ENCODE peak calls at places on chromosomes 5 and 9, in four cellular contexts. C, B, T and G are unnamed samples.
A peak's percentile ranks its signal among the peaks of the same experiment; 100 is the strongest.

GRCh38 chr5:146805099-146805498 is 73.5 kb downstream of the PPP2R2B start:
- DNase-seq in C (no peak), B (no peak), T (no peak), G (peak; percentile 62)

GRCh38 chr9:103041961-103042360 is 46.8 kb downstream of the CYLC2 start:
- DNase-seq in C (no peak), B (no peak), T (no peak), G (no peak)

GRCh38 chr5:177306674-177307543 is 3.3 kb downstream of the PRELID1 start:
- DNase-seq in C (no peak), B (no peak), T (no peak), G (peak; percentile 67)

GRCh38 chr9:21070171-21070571 is 7.6 kb downstream of the IFNB1 start:
- DNase-seq in C (no peak), B (no peak), T (no peak), G (peak; percentile 49)

GRCh38 chr9:3330792-3331420 is 194.9 kb downstream of the RFX3 start:
- DNase-seq in C (no peak), B (no peak), T (no peak), G (no peak)

GRCh38 chr5:110478899-110479298 is 247.6 kb downstream of the TMEM232 start:
- DNase-seq in C (no peak), B (no peak), T (no peak), G (no peak)

GRCh38 chr5:14880688-14881087 is 9.1 kb upstream of the ANKH start:
- DNase-seq in C (peak; percentile 69), B (no peak), T (no peak), G (no peak)

GRCh38 chr5:175590471-175590881 is 67.4 kb upstream of the HRH2 start:
- DNase-seq in C (no peak), B (no peak), T (no peak), G (no peak)

GRCh38 chr5:83839256-83839655 is 118.6 kb upstream of the HAPLN1 start:
- DNase-seq in C (no peak), B (no peak), T (no peak), G (no peak)

GRCh38 chr5:115377468-115378217 is 81.2 kb upstream of the CCDC112 start:
- DNase-seq in C (no peak), B (peak; percentile 4), T (no peak), G (no peak)

GRCh38 chr5:150358261-150359095 is 981 bp downstream of the TCOF1 start:
- DNase-seq in C (peak; percentile 70), B (no peak), T (no peak), G (peak; percentile 32)

GRCh38 chr5:62306494-62307363 is 723 bp downstream of the KIF2A start:
- DNase-seq in C (no peak), B (no peak), T (peak; percentile 53), G (peak; percentile 70)

GRCh38 chr5:159515909-159516415 is 185.7 kb upstream of the IL12B start:
- DNase-seq in C (peak; percentile 17), B (peak; percentile 26), T (peak; percentile 58), G (peak; percentile 71)

GRCh38 chr5:146342882-146343865 is 4.5 kb downstream of the POU4F3 start:
- DNase-seq in C (no peak), B (no peak), T (no peak), G (peak; percentile 65)

GRCh38 chr9:118170032-118170955 is 466.1 kb downstream of the TLR4 start:
- DNase-seq in C (peak; percentile 7), B (no peak), T (no peak), G (peak; percentile 82)

GRCh38 chr5:146744358-146744757 is 134.2 kb downstream of the PPP2R2B start:
- DNase-seq in C (no peak), B (no peak), T (no peak), G (no peak)

GRCh38 chr5:176829320-176829719 is 19.0 kb downstream of the UNC5A start:
- DNase-seq in C (no peak), B (no peak), T (no peak), G (no peak)

GRCh38 chr9:99828417-99829176 is 6.9 kb downstream of the NR4A3 start:
- DNase-seq in C (no peak), B (no peak), T (no peak), G (peak; percentile 74)

GRCh38 chr9:108996653-108997052 is 16.6 kb downstream of the CTNNAL1 start:
- DNase-seq in C (no peak), B (no peak), T (no peak), G (no peak)

GRCh38 chr5:169609716-169610115 is 26.1 kb downstream of the SPDL1 start:
- DNase-seq in C (no peak), B (no peak), T (no peak), G (peak; percentile 7)

GRCh38 chr5:74851684-74852353 is 14.4 kb downstream of the FAM169A start:
- DNase-seq in C (no peak), B (peak; percentile 16), T (no peak), G (no peak)

GRCh38 chr5:142621227-142621626 is 64.7 kb downstream of the FGF1 start:
- DNase-seq in C (no peak), B (no peak), T (no peak), G (no peak)

GRCh38 chr9:131657031-131657377 is 82.9 kb downstream of the RAPGEF1 start:
- DNase-seq in C (no peak), B (no peak), T (no peak), G (no peak)

GRCh38 chr9:130396581-130396980 is 48.2 kb upstream of the ASS1 start:
- DNase-seq in C (no peak), B (no peak), T (peak; percentile 59), G (no peak)

GRCh38 chr9:70110194-70111041 is 66.8 kb downstream of the MAMDC2 start:
- DNase-seq in C (no peak), B (no peak), T (no peak), G (no peak)

GRCh38 chr5:139453683-139454567 is 8.6 kb downstream of the ECSCR start:
- DNase-seq in C (no peak), B (no peak), T (no peak), G (no peak)

GRCh38 chr5:35194636-35195471 is 35.4 kb downstream of the PRLR start:
- DNase-seq in C (peak; percentile 71), B (peak; percentile 36), T (no peak), G (no peak)

GRCh38 chr5:38258319-38259061 is at the start of gene EGFLAM:
- DNase-seq in C (no peak), B (no peak), T (peak; percentile 29), G (peak; percentile 82)

GRCh38 chr9:136029556-136029955 is 65.5 kb downstream of the NACC2 start:
- DNase-seq in C (no peak), B (no peak), T (no peak), G (no peak)

GRCh38 chr9:136031094-136031493 is 64.0 kb downstream of the NACC2 start:
- DNase-seq in C (no peak), B (no peak), T (no peak), G (no peak)

GRCh38 chr9:136028760-136029470 is 66.2 kb downstream of the NACC2 start:
- DNase-seq in C (no peak), B (no peak), T (no peak), G (no peak)

GRCh38 chr9:136036050-136036449 is 59.0 kb downstream of the NACC2 start:
- DNase-seq in C (no peak), B (no peak), T (no peak), G (no peak)

DNA sequence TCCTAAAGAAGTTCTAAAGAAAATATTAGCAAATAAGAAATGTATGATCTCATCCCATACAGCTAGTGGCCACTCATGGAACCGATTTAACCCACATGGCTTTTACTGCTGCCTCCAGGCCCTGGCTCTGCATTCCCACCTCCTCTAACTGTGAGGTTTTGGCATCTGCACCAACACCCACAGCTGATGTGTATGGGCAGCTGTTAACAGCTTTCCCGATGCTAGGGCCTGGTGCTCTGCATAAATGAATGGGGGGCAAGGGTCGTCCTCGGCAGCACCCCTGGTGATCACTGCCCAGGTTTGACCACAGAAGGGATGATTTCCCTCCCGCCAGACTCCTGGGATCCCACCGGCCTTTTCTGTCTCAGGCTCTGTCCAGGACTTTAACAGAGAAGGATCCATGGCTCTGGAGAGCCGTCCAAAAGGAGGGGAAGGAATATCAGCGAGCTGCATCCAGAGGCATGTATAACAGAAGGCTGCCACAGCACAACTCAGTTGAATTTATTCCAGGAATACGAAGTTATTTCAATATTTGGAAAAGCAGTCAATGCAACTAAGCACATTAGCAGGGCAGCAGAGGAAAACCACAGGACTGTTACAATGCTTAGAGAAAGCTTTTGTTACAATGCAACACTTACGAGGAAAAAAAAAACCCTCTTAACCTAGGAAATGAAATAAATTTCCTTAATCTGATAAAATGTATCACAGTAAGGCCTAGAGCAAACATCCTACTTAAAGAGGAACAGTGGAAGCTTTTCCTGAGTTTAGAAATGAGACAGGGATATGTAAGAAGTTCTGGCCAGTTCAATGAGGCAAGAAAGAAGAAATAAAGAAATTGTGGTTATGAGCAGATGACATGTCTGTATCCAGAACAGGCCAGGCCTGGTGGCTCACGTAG is 63.1 kb downstream of the NACC2 start:
- DNase-seq in C (no peak), B (no peak), T (no peak), G (no peak)
- TF ChIP-seq POLR2AphosphoS5 in C (no peak), B (no peak), T (no peak), G (no peak)

DNA sequence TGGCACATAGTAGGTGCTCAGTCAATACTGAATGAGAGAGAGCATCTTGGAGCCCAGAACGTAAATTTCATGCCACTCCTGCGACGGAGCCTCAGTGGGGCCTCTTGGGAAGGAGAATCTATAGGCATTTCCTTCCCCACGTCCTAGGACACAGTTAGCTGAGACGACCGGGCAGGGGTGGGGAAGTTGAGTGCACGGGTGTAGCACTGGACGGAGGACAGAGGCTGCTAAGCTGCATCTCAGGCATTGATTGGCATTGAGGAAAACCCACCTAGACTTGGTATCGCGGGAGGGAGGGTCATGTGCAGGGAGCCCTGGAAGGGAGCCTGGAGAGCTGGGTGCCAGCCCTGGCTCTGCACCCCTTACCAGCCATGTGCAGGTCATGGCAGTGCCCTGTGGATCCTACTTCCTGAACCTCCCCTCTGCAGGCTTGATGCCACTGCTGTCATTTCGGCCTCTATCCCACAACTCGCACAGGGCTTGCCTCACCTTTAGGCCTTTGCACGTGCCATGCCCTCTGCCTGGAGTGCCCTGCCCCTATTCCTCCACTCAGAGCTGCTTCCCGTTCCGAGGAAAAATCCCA is 25.6 kb downstream of the NEK6 start:
- DNase-seq in C (no peak), B (no peak), T (no peak), G (no peak)
- H3K79me2 ChIP-seq in C (peaks cover 90% of the 10 kb centered on the region), B (peaks cover 93% of the 10 kb centered on the region), T (peaks cover 9% of the 10 kb centered on the region), G (no peaks in the 10 kb centered on the region)

GRCh38 chr9:27943544-27943943 is 370.3 kb upstream of the C9orf72 start:
- DNase-seq in C (no peak), B (no peak), T (no peak), G (peak; percentile 46)

GRCh38 chr9:27945386-27945785 is 372.1 kb upstream of the C9orf72 start:
- DNase-seq in C (no peak), B (no peak), T (no peak), G (no peak)

GRCh38 chr9:27939186-27939585 is 365.9 kb upstream of the C9orf72 start:
- DNase-seq in C (no peak), B (no peak), T (no peak), G (no peak)

GRCh38 chr9:27940535-27940934 is 367.3 kb upstream of the C9orf72 start:
- DNase-seq in C (no peak), B (no peak), T (no peak), G (no peak)
- TF ChIP-seq JUNB in C (no peak), B (no peak), T (no peak), G (no peak)

GRCh38 chr9:127977877-127978647 is 2.7 kb downstream of the EEIG1 start:
- DNase-seq in C (no peak), B (no peak), T (peak; percentile 64), G (peak; percentile 74)
- TF ChIP-seq POLR2AphosphoS5 in C (no peak), B (no peak), T (no peak), G (no peak)

GRCh38 chr5:72178910-72179815 is 71.9 kb downstream of the MAP1B start:
- DNase-seq in C (no peak), B (no peak), T (no peak), G (peak; percentile 52)
- H3K79me2 ChIP-seq in C (no peaks in the 10 kb centered on the region), B (no peaks in the 10 kb centered on the region), T (no peaks in the 10 kb centered on the region), G (peaks cover 37% of the 10 kb centered on the region)

GRCh38 chr5:178383301-178383918 is 150.8 kb upstream of the PHYKPL start:
- DNase-seq in C (no peak), B (no peak), T (no peak), G (no peak)
- TF ChIP-seq JUNB in C (no peak), B (no peak), T (no peak), G (no peak)